ENCODE peak calls at places on chromosomes 13 and 19, in seven cellular contexts. G is stimulated activated CD8-positive, alpha-beta memory T cell treated with anti-CD3 and anti-CD28 coated beads, Interleukin-7, amount 100 ng/mL, for 48 hours; I is EL; L is stimulated activated CD4-positive, alpha-beta T cell treated with anti-CD3 and anti-CD28 coated beads, Interleukin-1b, Interleukin-23, amount 100 ng/mL, for 24 hours; D is mesothelial cell of epicardium; R is activated CD8-positive, alpha-beta memory T cell treated with anti-CD3 and anti-CD28 coated beads for 4 hours; S is GOT3. E is an unnamed sample.

GRCh38 chr19:16233081-16233776 is 35.5 kb downstream of the AP1M1 start:
- DNase-seq in G (no peak), I (no peak), L (no peak), D (no peak), R (no peak), S (no peak), E (no peak)

GRCh38 chr13:26785845-26786630 is 25.5 kb upstream of the GPR12 start:
- DNase-seq in G (peak), I (peak), L (peak), D (no peak), R (peak), S (no peak), E (no peak)

GRCh38 chr13:22175211-22175610 is 504.3 kb downstream of the FGF9 start:
- DNase-seq in G (no peak), I (no peak), L (no peak), D (no peak), R (no peak), S (no peak), E (no peak)

GRCh38 chr13:107807306-107808073 is 407.8 kb downstream of the LIG4 start:
- DNase-seq in G (no peak), I (no peak), L (no peak), D (no peak), R (no peak), S (no peak), E (no peak)

GRCh38 chr19:1322198-1322981 is 36.7 kb downstream of the EFNA2 start:
- DNase-seq in G (no peak), I (no peak), L (no peak), D (no peak), R (no peak), S (no peak), E (no peak)

GRCh38 chr19:49985926-49986325 is 25.0 kb upstream of the SIGLEC11 start:
- DNase-seq in G (no peak), I (no peak), L (no peak), D (no peak), R (no peak), S (no peak), E (no peak)

GRCh38 chr19:46978470-46978869 is 41.2 kb upstream of the NPAS1 start:
- DNase-seq in G (no peak), I (no peak), L (no peak), D (no peak), R (no peak), S (no peak), E (no peak)

GRCh38 chr13:43129021-43129420 is 105.6 kb downstream of the DNAJC15 start:
- DNase-seq in G (no peak), I (no peak), L (no peak), D (no peak), R (no peak), S (no peak), E (no peak)

GRCh38 chr13:41064493-41064892 is 3.2 kb downstream of the WBP4 start:
- DNase-seq in G (no peak), I (peak), L (no peak), D (no peak), R (no peak), S (no peak), E (no peak)

GRCh38 chr13:36814465-36814864 is 4.6 kb upstream of the RFXAP start:
- DNase-seq in G (no peak), I (no peak), L (no peak), D (no peak), R (no peak), S (no peak), E (no peak)

GRCh38 chr13:37561031-37561430 is 37.5 kb downstream of the POSTN start:
- DNase-seq in G (no peak), I (no peak), L (no peak), D (no peak), R (no peak), S (no peak), E (no peak)

GRCh38 chr13:113348591-113348990 is 15.3 kb downstream of the GRTP1 start:
- DNase-seq in G (no peak), I (no peak), L (no peak), D (no peak), R (no peak), S (no peak), E (no peak)

GRCh38 chr19:12647047-12647446 is 19.5 kb downstream of the MAN2B1 start:
- DNase-seq in G (no peak), I (no peak), L (no peak), D (no peak), R (no peak), S (no peak), E (no peak)

GRCh38 chr13:80442613-80443012 is 101.7 kb upstream of the SPRY2 start:
- DNase-seq in G (no peak), I (no peak), L (no peak), D (no peak), R (no peak), S (no peak), E (no peak)

GRCh38 chr19:10135551-10136334 is 16.0 kb upstream of the EIF3G start:
- DNase-seq in G (no peak), I (no peak), L (no peak), D (no peak), R (no peak), S (no peak), E (no peak)

GRCh38 chr19:47176627-47177090 is 46.0 kb downstream of the SAE1 start:
- DNase-seq in G (no peak), I (peak), L (peak), D (no peak), R (no peak), S (no peak), E (peak)

GRCh38 chr13:113023694-113024430 is 54.8 kb downstream of the MCF2L start:
- DNase-seq in G (no peak), I (no peak), L (no peak), D (no peak), R (no peak), S (no peak), E (no peak)

GRCh38 chr19:42363614-42364346 is 26.3 kb downstream of the CNFN start:
- DNase-seq in G (no peak), I (no peak), L (no peak), D (no peak), R (no peak), S (no peak), E (no peak)

GRCh38 chr13:44231786-44232516 is 141.7 kb upstream of the SERP2 start:
- DNase-seq in G (peak), I (peak), L (no peak), D (no peak), R (no peak), S (no peak), E (no peak)

GRCh38 chr13:31947105-31947504 is 84.5 kb upstream of the FRY start:
- DNase-seq in G (no peak), I (peak), L (no peak), D (no peak), R (no peak), S (no peak), E (no peak)